ENCODE peak calls at places on chromosomes 12 and 14, in five cellular contexts. D, G, L, J and E are unnamed samples.

GRCh38 chr14:22163051-22163450 is 426.0 kb downstream of the DAD1 start:
- DNase-seq in L (no peak), J (no peak), D (no peak), G (no peak), E (no peak)

GRCh38 chr12:103800252-103800771 is 40.7 kb downstream of the NT5DC3 start:
- DNase-seq in J (peak), L (no peak), G (peak), D (peak), E (no peak)

GRCh38 chr14:102827716-102828115 is 50.5 kb downstream of the TRAF3 start:
- DNase-seq in J (no peak), D (no peak), G (no peak), L (no peak), E (no peak)

GRCh38 chr14:24070285-24071143 is 848 bp upstream of the CPNE6 start:
- DNase-seq in G (peak), J (no peak), D (no peak), L (no peak), E (no peak)

GRCh38 chr12:7588703-7589329 is 76.9 kb downstream of the APOBEC1 start:
- DNase-seq in L (peak), J (no peak), G (peak), D (peak), E (no peak)

GRCh38 chr12:90261283-90261682 is 552.6 kb upstream of the ATP2B1 start:
- DNase-seq in L (no peak), J (no peak), G (no peak), D (no peak), E (no peak)

GRCh38 chr14:20469890-20470858 is 968 bp downstream of the PNP start:
- DNase-seq in L (no peak), G (no peak), D (peak), J (peak), E (no peak)

GRCh38 chr14:26286806-26287205 is 311.0 kb downstream of the NOVA1 start:
- DNase-seq in L (no peak), G (no peak), D (no peak), J (no peak), E (no peak)

GRCh38 chr14:90109858-90110257 is 48.1 kb downstream of the KCNK13 start:
- DNase-seq in J (no peak), L (no peak), G (no peak), D (peak), E (no peak)

GRCh38 chr14:57987051-57987450 is 121.2 kb upstream of the SLC35F4 start:
- DNase-seq in J (no peak), D (no peak), G (no peak), L (no peak), E (no peak)

GRCh38 chr12:87814625-87815024 is 214.6 kb downstream of the C12orf50 start:
- DNase-seq in D (no peak), L (no peak), J (no peak), G (no peak), E (no peak)

GRCh38 chr12:12488823-12489528 is 73.7 kb downstream of the DUSP16 start:
- DNase-seq in G (no peak), J (no peak), L (no peak), D (no peak), E (no peak)

GRCh38 chr14:104339829-104340228 is 201.4 kb downstream of the KIF26A start:
- DNase-seq in G (no peak), J (peak), D (no peak), L (no peak), E (no peak)

GRCh38 chr14:104342435-104343293 is 204.3 kb downstream of the KIF26A start:
- DNase-seq in J (peak), D (no peak), G (no peak), L (no peak), E (no peak)

GRCh38 chr14:104343690-104344640 is 205.6 kb downstream of the KIF26A start:
- DNase-seq in D (peak), G (no peak), J (peak), L (no peak), E (no peak)

GRCh38 chr14:104343294-104343625 is 204.9 kb downstream of the KIF26A start:
- DNase-seq in G (no peak), D (no peak), J (peak), L (no peak), E (no peak)

GRCh38 chr14:104341532-104342434 is 203.4 kb downstream of the KIF26A start:
- DNase-seq in L (peak), J (peak), G (peak), D (peak), E (no peak)
- TF ChIP-seq CTCF in L (peak), J (no peak), G (peak), D (peak), E (peak)

GRCh38 chr14:73961192-73961591 is 11.1 kb downstream of the COQ6 start:
- DNase-seq in D (no peak), L (no peak), G (no peak), J (no peak), E (no peak)
- TF ChIP-seq CTCF in D (no peak), L (no peak), G (no peak), J (no peak), E (no peak)

GRCh38 chr12:45122776-45123380 is 72.0 kb upstream of the DBX2 start:
- DNase-seq in D (peak), L (no peak), J (no peak), G (no peak), E (no peak)
- TF ChIP-seq CTCF in D (peak), L (peak), J (no peak), G (peak), E (peak)

DNA sequence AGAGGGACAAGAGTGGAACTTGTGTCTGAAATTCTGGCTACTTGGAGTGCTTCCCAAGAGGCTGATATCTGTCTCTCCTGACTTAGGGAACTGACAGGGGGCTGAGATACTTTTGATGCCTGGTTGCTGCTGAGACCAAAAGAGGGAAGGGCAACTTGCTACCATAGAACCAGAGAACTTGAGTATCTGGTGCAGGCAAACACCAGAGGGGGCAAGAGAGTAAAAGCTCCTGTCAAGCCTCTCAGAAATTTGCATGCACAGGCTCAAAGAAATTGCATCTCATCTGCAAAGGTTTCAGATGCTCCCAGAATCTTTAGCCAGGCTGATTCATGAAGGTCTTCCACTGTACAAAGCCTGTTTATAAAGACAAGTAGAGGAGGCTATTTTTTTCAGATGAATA is 391.3 kb upstream of the FOXG1 start:
- DNase-seq in L (no peak), J (no peak), D (peak), G (no peak), E (no peak)
- TF ChIP-seq CTCF in L (peak), J (no peak), D (peak), G (no peak), E (peak)

GRCh38 chr14:68657300-68658028 is 135.4 kb downstream of the ZFP36L1 start:
- DNase-seq in J (no peak), G (no peak), D (no peak), L (no peak), E (peak)

GRCh38 chr14:68654471-68654941 is 138.4 kb downstream of the ZFP36L1 start:
- DNase-seq in J (peak), D (peak), L (no peak), G (no peak), E (peak)

GRCh38 chr14:68655021-68655811 is 137.7 kb downstream of the ZFP36L1 start:
- DNase-seq in L (no peak), G (no peak), D (peak), J (peak), E (peak)

GRCh38 chr14:68656452-68656851 is 136.4 kb downstream of the ZFP36L1 start:
- DNase-seq in L (no peak), D (no peak), J (peak), G (no peak), E (peak)

GRCh38 chr14:68655961-68656360 is 136.9 kb downstream of the ZFP36L1 start:
- DNase-seq in L (no peak), G (no peak), D (peak), J (peak), E (peak)
- TF ChIP-seq CTCF in L (no peak), G (peak), D (no peak), J (no peak), E (peak)

DNA sequence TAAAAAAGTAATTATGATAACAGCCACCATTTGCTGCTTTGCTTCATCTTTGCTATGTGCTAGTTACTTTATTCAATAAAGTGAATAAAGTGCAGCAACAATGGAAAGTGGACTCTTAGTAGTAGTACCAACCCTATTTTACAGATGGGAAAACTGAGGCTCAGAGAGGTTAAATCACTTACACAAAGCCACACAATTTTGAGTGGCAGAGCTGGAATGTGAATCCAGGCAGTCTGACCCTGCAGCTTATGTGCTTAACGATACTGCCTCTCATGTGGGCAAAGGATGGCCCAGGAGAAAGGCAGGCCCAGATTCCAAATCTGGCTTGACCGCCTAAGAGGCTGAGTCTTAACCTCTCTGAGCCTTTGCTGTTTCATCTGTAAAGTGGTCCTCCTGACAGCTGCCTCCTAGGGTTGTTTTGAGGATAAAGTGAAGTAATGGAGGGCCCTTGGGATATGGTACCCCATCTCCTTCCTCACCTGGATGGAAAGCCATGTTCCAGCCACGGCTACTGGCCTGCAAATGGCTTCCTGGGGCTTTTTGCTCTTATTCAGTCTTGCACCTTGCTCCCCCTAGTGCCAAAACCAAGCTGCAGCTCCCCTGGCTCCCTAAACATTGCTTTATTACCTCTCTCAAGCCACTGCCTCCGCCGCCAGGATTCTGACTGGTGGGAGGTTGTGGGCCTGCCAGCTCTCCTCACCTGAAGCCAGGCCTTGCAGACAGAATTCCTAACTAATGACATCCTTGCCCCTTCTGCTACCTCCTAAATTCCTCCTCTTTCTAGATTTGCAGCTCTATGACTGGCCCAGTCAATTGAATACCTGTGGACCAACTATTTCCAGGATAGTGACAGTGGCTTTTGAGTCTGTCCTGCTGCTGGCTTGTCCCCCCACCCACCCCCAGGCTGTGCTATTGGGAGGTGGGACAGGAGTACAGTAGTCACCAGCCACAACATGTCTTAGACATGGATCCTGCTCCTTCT is 283.3 kb upstream of the PWP1 start:
- DNase-seq in L (peak), D (peak), G (no peak), J (no peak), E (no peak)
- TF ChIP-seq CTCF in L (peak), D (peak), G (peak), J (no peak), E (peak)

GRCh38 chr12:55515696-55516095 is 23.5 kb downstream of the OR6C68 start:
- DNase-seq in G (no peak), L (no peak), J (no peak), D (no peak), E (no peak)
- TF ChIP-seq CTCF in G (no peak), L (no peak), J (no peak), D (no peak), E (no peak)

GRCh38 chr14:50222061-50222613 is 9.2 kb downstream of the SOS2 start:
- DNase-seq in L (no peak), D (no peak), J (no peak), G (no peak), E (no peak)

GRCh38 chr14:50228313-50228712 is 3.1 kb downstream of the SOS2 start:
- DNase-seq in L (no peak), D (no peak), J (no peak), G (no peak), E (no peak)

GRCh38 chr14:50225974-50226297 is 5.4 kb downstream of the SOS2 start:
- DNase-seq in D (no peak), L (no peak), J (no peak), G (no peak), E (no peak)

GRCh38 chr14:50229646-50230045 is 1.7 kb downstream of the SOS2 start:
- DNase-seq in D (no peak), G (no peak), J (no peak), L (no peak), E (no peak)

DNA sequence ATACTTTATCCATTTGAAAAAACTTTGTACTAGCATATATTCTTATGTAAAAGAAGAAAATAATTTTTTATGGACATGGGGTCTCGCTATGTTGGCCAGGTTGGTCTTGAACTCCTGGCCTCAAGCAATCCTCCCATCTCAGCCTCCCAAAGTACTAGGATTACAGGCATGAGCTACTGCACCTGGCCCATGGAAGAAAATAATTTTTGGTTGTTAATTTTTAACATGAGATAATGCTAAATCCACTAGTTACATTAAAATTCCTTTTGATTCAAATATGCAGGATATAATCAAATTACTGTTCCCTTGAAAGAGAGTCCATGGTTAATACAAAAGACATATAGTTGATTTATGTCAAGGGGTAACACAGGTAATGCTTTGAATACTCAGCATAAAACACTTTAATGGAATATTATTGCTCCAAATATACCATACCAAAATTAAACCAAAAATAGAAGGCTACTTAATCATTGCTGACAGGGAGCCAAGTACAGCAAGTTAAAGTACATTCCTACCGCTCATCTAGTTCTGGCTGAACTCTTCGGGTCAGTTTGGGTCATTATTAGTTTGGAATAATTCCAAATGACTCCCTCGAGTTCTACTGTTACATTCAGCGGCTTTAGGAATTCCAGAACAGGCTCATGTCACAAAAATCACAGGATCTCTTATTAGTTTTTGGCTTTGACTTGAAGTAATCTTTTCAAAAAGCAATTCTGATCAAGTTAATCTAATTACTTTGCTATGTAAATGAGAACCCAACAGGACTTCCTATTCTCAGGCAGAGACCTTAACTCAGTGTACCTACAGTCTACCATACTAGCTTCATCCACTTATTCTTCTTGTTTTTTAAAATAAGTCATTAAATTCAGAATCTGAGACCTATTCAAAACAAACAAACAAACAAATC is 6.1 kb downstream of the SOS2 start:
- DNase-seq in G (no peak), L (no peak), J (no peak), D (peak), E (no peak)
- TF ChIP-seq CTCF in G (no peak), L (no peak), J (no peak), D (no peak), E (no peak)